ENCODE peak calls at places on chromosomes 3 and 15, in four cellular contexts. D, B, M and R are unnamed samples.

GRCh38 chr3:134161817-134162396 is 88.8 kb downstream of the RYK start:
- DNase-seq in D (no peak), B (no peak), M (no peak), R (no peak)

GRCh38 chr3:112056451-112056929 is 22.0 kb downstream of the TMPRSS7 start:
- DNase-seq in D (peak), B (peak), M (no peak), R (no peak)

GRCh38 chr15:83815506-83815905 is 161.6 kb downstream of the ADAMTSL3 start:
- DNase-seq in D (no peak), B (no peak), M (no peak), R (no peak)

GRCh38 chr15:39700301-39700700 is 82.3 kb downstream of the FSIP1 start:
- DNase-seq in D (no peak), B (no peak), M (no peak), R (no peak)

GRCh38 chr3:106438916-106439315 is 570.1 kb upstream of the CBLB start:
- DNase-seq in D (no peak), B (no peak), M (no peak), R (no peak)

GRCh38 chr3:89314454-89314853 is 207.0 kb downstream of the EPHA3 start:
- DNase-seq in D (peak), B (peak), M (no peak), R (no peak)

GRCh38 chr3:119420196-119420595 is 43.2 kb downstream of the TMEM39A start:
- DNase-seq in D (no peak), B (no peak), M (no peak), R (no peak)

GRCh38 chr3:58063424-58063823 is 55.2 kb downstream of the FLNB start:
- DNase-seq in D (peak), B (peak), M (peak), R (no peak)

GRCh38 chr15:67833504-67834248 is 6.2 kb downstream of the RNU6-1 start:
- DNase-seq in D (no peak), B (no peak), M (no peak), R (no peak)

GRCh38 chr3:47614788-47615187 is 36.1 kb upstream of the CSPG5 start:
- DNase-seq in D (no peak), B (no peak), M (no peak), R (no peak)

GRCh38 chr3:179853176-179853575 is 183.6 kb downstream of the PEX5L start:
- DNase-seq in D (peak), B (no peak), M (no peak), R (no peak)

GRCh38 chr15:62739507-62739906 is 303.0 kb upstream of the TPM1 start:
- DNase-seq in D (peak), B (peak), M (no peak), R (no peak)

DNA sequence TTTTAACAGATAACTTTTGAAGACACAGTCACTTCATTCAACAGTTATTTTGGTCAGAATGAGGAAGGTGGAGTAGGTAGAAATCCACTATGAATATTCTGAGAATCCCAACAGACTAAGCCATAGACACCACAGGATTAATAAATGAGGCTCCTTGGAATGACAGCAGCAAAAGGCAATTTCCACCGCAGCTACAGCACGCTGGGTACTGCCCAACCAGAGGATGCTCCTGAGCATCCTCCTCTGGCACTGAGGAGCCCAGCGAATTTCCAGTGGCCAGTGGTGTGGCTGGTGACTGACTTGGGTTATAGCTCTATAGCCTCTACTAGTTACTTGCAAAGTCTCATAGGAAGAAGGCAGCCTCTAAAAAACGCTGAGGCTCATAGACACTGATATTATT is 3.6 kb upstream of the NR1D2 start:
- DNase-seq in D (no peak), B (no peak), M (no peak), R (no peak)
- H3K27ac ChIP-seq in D (no peak), B (no peak), M (no peak), R (peak)

GRCh38 chr15:34336947-34337556 is 529 bp downstream of the SLC12A6 start:
- DNase-seq in D (no peak), B (peak), M (no peak), R (no peak)

GRCh38 chr15:34337557-34338306 is at the start of gene SLC12A6:
- DNase-seq in D (peak), B (peak), M (peak), R (peak)

GRCh38 chr15:34335176-34335575 is 2.4 kb downstream of the SLC12A6 start:
- DNase-seq in D (no peak), B (peak), M (no peak), R (no peak)

GRCh38 chr15:34334676-34335075 is 2.9 kb downstream of the SLC12A6 start:
- DNase-seq in D (no peak), B (no peak), M (no peak), R (no peak)

GRCh38 chr15:34336333-34336732 is 1.2 kb downstream of the SLC12A6 start:
- DNase-seq in D (no peak), B (no peak), M (no peak), R (no peak)
- H3K4me3 ChIP-seq in D (peak), B (no peak), M (no peak), R (peak)

GRCh38 chr3:152459572-152459971 is 190.8 kb downstream of the MBNL1 start:
- DNase-seq in D (no peak), B (no peak), M (no peak), R (no peak)
- H3K27ac ChIP-seq in D (no peak), B (no peak), M (no peak), R (no peak)

DNA sequence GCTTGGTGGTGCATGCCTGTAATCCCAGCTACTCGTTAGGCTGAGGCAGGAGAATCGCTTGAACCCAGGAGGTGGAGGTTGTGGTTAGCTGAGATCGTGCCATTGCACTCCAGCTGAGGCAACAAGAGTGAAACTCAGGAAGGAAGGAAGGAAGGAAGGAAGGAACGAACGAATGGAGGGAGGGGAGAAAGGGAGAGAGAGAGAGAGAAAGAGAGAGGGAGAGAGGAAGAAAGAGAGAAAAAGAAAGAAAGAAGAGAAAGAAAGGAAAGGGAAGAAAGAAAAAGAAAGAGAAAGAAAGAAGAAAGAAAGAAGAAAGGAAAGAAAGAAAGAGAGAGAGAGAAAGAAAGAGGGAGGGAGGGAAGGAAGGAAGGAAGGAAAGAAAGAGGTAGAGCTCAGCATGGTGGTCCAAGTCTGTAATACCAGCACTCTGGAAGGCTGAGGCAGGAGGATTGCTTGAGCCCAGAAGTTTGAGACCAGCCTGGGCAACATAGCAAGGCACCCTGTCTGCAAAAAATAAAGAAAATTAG is 81.9 kb downstream of the P2RY1 start:
- DNase-seq in D (no peak), B (no peak), M (no peak), R (no peak)
- H3K4me3 ChIP-seq in D (no peak), B (no peak), M (no peak), R (no peak)

DNA sequence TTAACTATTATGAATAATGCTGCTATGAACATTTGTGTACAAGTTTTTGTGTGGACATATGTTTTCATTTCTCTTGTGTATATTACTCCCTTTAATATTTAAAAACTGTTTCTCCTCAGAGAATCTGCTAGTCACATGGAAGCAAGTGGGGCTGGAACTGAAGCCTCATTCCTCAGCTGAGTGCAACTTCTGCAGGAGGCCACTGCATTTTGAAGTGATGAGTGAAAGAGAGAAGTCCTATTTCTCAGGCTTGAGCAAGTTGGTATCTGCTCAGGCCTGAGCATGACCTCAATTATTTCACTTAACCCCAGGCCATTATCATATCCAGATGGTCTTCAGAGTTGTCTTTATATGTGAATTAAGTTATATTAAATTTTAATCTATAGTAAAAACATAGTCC is 11.5 kb downstream of the TLR9 start:
- DNase-seq in D (no peak), B (no peak), M (no peak), R (no peak)
- H3K27ac ChIP-seq in D (no peak), B (no peak), M (no peak), R (no peak)

GRCh38 chr15:55266547-55266946 is 23.1 kb downstream of the RAB27A start:
- DNase-seq in D (no peak), B (no peak), M (no peak), R (no peak)
- H3K4me3 ChIP-seq in D (no peak), B (no peak), M (no peak), R (peak)

DNA sequence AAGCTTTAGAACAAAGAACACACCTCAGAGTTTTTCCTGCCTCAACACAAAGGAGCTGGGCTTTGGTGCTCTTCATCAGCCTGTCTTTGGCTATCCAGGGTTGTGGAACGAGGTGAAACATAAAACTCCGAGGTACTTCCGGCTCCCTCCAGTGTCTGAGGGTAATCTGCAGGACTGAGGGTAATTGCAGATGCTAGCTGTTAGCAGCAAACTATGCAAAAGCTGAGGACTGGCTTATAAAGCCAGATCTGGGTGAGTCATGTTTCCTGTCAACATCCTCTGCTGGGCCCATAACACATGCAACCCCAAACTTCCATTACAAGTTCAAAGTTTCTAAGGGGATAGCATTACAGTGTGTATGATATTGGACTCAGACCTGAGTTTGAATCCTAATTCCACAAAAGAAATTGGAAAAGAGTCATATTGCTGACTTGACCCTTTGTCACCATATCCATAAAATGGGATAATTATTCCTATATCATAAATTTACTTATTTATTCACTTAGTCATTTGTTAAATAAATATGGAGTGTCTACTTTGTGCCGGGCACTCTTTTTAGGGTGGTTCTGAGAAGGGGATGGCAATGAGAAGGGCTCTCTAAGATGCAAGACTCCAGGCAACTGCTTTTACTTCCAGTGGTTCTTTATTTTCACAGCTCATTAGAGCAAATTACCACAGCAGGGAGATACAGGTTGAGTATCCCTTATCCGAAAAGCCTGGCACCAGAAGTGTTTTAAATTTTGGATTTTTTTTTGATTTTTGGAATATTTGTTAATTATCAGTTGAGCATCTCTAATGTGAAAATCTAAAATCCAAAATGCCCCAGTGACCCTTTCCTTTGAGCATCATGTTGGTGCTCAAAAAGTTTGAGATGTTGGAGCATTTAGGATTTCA is 9.5 kb upstream of the TRIM69 start:
- DNase-seq in D (peak), B (peak), M (peak), R (peak)
- H3K27ac ChIP-seq in D (peak), B (peak), M (peak), R (peak)

GRCh38 chr3:125042725-125043406 is 12.9 kb downstream of the HEG1 start:
- DNase-seq in D (peak), B (no peak), M (peak), R (no peak)
- H3K4me3 ChIP-seq in D (peak), B (no peak), M (no peak), R (no peak)

DNA sequence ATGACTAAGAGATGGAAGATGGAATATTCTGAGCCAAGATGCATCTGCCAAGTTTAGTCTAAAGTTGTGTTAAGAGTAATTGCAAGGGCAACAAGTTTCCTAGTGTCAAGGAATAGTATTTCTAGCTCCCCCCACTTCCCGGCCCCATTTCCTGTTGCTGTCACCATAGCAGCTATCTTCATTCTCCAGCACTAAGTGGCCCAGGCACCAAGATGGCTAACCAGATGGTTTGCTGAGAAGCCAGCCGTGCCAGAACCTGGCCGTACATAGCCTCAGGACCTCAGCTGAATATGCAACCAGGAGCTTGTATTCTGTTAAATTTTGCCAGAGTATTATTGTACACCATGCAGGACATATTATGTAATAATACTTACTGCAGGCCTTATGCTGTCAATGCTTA is 108.8 kb upstream of the UMPS start:
- DNase-seq in D (peak), B (no peak), M (no peak), R (no peak)
- H3K27ac ChIP-seq in D (no peak), B (no peak), M (no peak), R (peak)

GRCh38 chr15:38069001-38069400 is 134.6 kb downstream of the TMCO5A start:
- DNase-seq in D (peak), B (peak), M (peak), R (peak)
- H3K4me3 ChIP-seq in D (peak), B (peak), M (no peak), R (no peak)